ENCODE peak calls at places on chromosome 17, in five cellular contexts. R is GM23338, Y is HL-60, I is SK-N-SH, J is K562. M is an unnamed sample.

GRCh38 chr17:47204722-47205418 is 4.3 kb upstream of the MYL4 start:
- DNase-seq in J (peak), R (no peak), Y (no peak), I (no peak), M (no peak)

GRCh38 chr17:82839617-82840292 is at the start of gene ZNF750:
- DNase-seq in I (no peak), J (no peak), R (peak), Y (no peak), M (no peak)

GRCh38 chr17:19935169-19935568 is 42.5 kb downstream of the AKAP10 start:
- DNase-seq in Y (no peak), J (no peak), I (no peak), R (no peak), M (no peak)

GRCh38 chr17:39737761-39738567 is at the start of gene GRB7:
- DNase-seq in J (peak), I (peak), Y (no peak), R (peak), M (peak)

GRCh38 chr17:69046130-69046807 is 14.5 kb downstream of the ABCA9 start:
- DNase-seq in I (no peak), R (peak), Y (no peak), J (peak), M (no peak)

GRCh38 chr17:47999612-48000011 is 28.7 kb downstream of the CDK5RAP3 start:
- DNase-seq in I (no peak), Y (no peak), J (no peak), R (no peak), M (no peak)

GRCh38 chr17:36468903-36469635 is 17.4 kb upstream of the ZNHIT3 start:
- DNase-seq in I (no peak), Y (no peak), J (no peak), R (no peak), M (no peak)

GRCh38 chr17:55086635-55087058 is 118.1 kb downstream of the STXBP4 start:
- DNase-seq in J (peak), I (no peak), Y (peak), R (no peak), M (peak)

GRCh38 chr17:74115586-74115985 is 87.9 kb upstream of the RPL38 start:
- DNase-seq in I (no peak), R (no peak), J (no peak), Y (no peak), M (no peak)

GRCh38 chr17:44076716-44077594 is 6.4 kb downstream of the G6PC3 start:
- DNase-seq in Y (no peak), R (no peak), J (no peak), I (no peak), M (no peak)

GRCh38 chr17:39738568-39738901 is 797 bp downstream of the GRB7 start:
- DNase-seq in J (peak), Y (no peak), I (no peak), R (peak), M (no peak)

GRCh38 chr17:74795327-74796020 is 19.3 kb upstream of the NAT9 start:
- DNase-seq in I (no peak), J (no peak), Y (no peak), R (no peak), M (no peak)

GRCh38 chr17:60628252-60628889 is 28.4 kb downstream of the PPM1D start:
- DNase-seq in I (no peak), Y (no peak), J (no peak), R (no peak), M (no peak)

GRCh38 chr17:42325026-42325425 is 36.7 kb downstream of the STAT5A start:
- DNase-seq in J (no peak), Y (no peak), I (no peak), R (no peak), M (peak)

GRCh38 chr17:69879576-69879975 is 195.4 kb upstream of the KCNJ16 start:
- DNase-seq in Y (no peak), I (no peak), J (no peak), R (no peak), M (no peak)

GRCh38 chr17:9842057-9842758 is 16.5 kb downstream of the GLP2R start:
- DNase-seq in I (no peak), R (no peak), Y (no peak), J (no peak), M (no peak)

GRCh38 chr17:9839433-9839832 is 13.7 kb downstream of the GLP2R start:
- DNase-seq in Y (no peak), J (no peak), R (peak), I (no peak), M (no peak)

GRCh38 chr17:9843152-9844010 is 17.7 kb downstream of the GLP2R start:
- DNase-seq in I (no peak), Y (no peak), J (no peak), R (no peak), M (no peak)

GRCh38 chr17:9833922-9834321 is 8.2 kb downstream of the GLP2R start:
- DNase-seq in Y (no peak), J (no peak), R (no peak), I (no peak), M (no peak)

GRCh38 chr17:9837551-9838471 is 12.1 kb downstream of the GLP2R start:
- DNase-seq in I (no peak), R (peak), Y (no peak), J (no peak), M (no peak)
- TF ChIP-seq REST in I (no peak), R (no peak), Y (no peak), J (no peak), M (no peak)

DNA sequence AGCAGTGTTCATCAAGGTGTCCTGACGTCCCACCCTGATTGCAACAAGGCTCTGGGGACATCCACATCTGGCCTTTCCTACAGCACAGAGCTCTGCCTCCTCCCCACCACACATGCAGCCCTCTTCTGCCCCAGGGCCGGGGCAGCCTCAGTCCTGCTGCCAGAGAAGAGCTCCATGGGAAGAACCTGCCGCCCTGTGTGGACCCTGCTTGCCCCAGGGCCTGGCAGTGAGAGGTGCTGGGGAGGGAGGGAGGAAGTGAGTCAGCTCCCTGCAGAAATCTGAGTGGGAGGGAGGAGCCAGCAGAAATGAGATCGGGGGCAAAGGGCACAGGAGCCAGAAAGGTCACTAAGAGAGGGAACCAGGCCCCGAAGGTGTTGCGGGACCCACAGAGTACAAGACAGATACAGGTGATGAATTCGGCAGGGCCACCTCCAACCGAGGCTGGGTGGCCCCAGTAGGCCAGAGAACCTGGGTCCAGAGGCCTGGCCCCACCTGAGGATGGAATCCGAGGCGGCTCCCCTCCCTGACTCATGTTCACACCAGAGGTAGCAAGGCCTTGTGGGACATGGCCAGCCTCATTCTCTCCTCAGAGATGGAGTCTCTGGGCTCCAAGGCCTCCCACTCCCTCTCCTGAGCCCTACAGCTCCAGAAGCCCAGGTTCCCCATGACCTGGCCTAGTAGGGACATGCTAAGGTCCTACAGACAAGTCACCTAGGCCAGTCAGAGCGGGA is 24.8 kb downstream of the MYO18A start:
- DNase-seq in R (no peak), I (peak), J (peak), Y (no peak), M (peak)
- TF ChIP-seq POLR2AphosphoS5 in R (no peak), I (no peak), J (no peak), Y (no peak), M (peak)

DNA sequence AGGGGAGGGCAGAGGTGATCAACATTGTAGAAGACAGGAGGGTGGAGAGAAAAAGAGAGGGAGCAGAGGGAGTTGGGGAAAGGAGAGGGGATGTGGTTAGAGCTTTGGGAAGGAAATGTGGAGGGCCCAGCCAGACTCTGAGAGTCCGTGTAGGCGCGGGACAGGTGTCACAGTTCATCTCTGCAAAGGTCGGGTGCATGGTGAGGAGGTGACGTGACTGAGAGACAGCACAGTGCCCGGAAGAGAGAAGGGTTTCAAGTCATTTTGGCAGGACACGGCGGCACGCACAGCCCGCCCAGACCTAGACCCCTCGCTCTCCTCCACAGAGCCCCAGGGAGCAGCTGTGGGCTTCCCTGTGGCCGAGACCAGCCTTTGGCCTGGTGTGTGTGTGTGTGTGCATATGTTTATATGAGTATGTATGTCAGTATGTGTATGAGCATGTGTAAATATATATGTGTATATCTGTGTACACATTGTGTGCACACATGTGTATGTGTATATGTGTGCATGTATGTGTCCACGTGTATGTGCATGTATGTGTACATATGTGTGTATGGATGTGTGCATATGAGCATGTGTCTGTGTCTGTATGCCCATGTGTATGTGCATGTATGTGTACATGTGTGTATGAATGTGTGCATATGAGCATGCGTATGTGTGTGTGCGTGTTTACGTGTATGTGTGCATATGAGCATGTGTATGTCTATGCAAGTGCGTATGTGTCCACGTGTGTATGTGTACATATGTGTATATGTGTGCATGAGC is 104.6 kb downstream of the SEC14L1 start:
- DNase-seq in I (no peak), Y (no peak), R (no peak), J (no peak), M (no peak)
- TF ChIP-seq REST in I (no peak), Y (no peak), R (no peak), J (no peak), M (no peak)

GRCh38 chr17:57401556-57402488 is 145.5 kb downstream of the MSI2 start:
- DNase-seq in Y (no peak), R (peak), J (peak), I (peak), M (no peak)

GRCh38 chr17:57404807-57405485 is 148.6 kb downstream of the MSI2 start:
- DNase-seq in R (no peak), I (no peak), J (no peak), Y (no peak), M (no peak)

GRCh38 chr17:57402691-57403090 is 146.4 kb downstream of the MSI2 start:
- DNase-seq in I (peak), J (no peak), R (no peak), Y (no peak), M (no peak)

GRCh38 chr17:57404073-57404472 is 147.8 kb downstream of the MSI2 start:
- DNase-seq in I (peak), R (no peak), J (peak), Y (no peak), M (peak)

DNA sequence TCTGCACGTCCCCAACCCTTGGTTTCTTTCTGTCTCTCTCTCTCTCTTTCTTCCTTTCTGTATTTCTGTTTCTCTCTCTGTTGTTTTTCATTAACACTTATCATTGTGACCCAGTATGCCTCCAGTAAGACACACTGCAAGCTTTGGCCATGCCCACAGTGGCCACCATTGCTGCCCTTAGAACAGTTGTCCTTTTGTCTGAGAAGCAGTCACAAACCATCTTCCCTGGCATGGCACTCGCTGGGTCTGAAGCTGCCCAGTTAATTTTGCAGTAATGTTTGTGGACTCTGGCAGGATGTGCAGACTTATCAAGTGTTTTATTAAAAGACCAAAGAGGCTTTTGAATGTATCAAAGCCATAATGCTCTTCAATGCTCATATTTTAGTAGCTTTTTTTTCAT is 146.9 kb downstream of the MSI2 start:
- DNase-seq in Y (no peak), J (no peak), R (no peak), I (no peak), M (no peak)
- TF ChIP-seq POLR2AphosphoS5 in Y (no peak), J (no peak), R (no peak), I (no peak), M (no peak)

GRCh38 chr17:17783825-17784598 is 52.8 kb downstream of the SREBF1 start:
- DNase-seq in R (peak), Y (no peak), I (no peak), J (no peak), M (no peak)

GRCh38 chr17:17781591-17782424 is 55.0 kb downstream of the SREBF1 start:
- DNase-seq in J (no peak), R (peak), I (peak), Y (no peak), M (no peak)

GRCh38 chr17:17783121-17783824 is 53.5 kb downstream of the SREBF1 start:
- DNase-seq in R (peak), Y (no peak), I (peak), J (peak), M (no peak)

GRCh38 chr17:17780941-17781590 is 55.7 kb downstream of the SREBF1 start:
- DNase-seq in I (peak), Y (no peak), R (peak), J (no peak), M (no peak)

GRCh38 chr17:17782425-17783120 is 54.2 kb downstream of the SREBF1 start:
- DNase-seq in R (peak), Y (no peak), I (peak), J (peak), M (no peak)
- TF ChIP-seq REST in R (no peak), Y (no peak), I (no peak), J (no peak), M (no peak)

GRCh38 chr17:81261582-81262336 is 22.6 kb downstream of the NDUFAF8 start:
- DNase-seq in J (no peak), R (no peak), Y (no peak), I (no peak), M (no peak)
- TF ChIP-seq POLR2AphosphoS5 in J (no peak), R (no peak), Y (no peak), I (no peak), M (no peak)

GRCh38 chr17:29445844-29446243 is 55.7 kb downstream of the TAOK1 start:
- DNase-seq in I (no peak), J (no peak), R (no peak), Y (no peak), M (no peak)

GRCh38 chr17:29444589-29444988 is 54.4 kb downstream of the TAOK1 start:
- DNase-seq in R (no peak), Y (no peak), I (no peak), J (no peak), M (no peak)

GRCh38 chr17:29451338-29451737 is 61.2 kb downstream of the TAOK1 start:
- DNase-seq in J (no peak), R (no peak), Y (no peak), I (no peak), M (no peak)

DNA sequence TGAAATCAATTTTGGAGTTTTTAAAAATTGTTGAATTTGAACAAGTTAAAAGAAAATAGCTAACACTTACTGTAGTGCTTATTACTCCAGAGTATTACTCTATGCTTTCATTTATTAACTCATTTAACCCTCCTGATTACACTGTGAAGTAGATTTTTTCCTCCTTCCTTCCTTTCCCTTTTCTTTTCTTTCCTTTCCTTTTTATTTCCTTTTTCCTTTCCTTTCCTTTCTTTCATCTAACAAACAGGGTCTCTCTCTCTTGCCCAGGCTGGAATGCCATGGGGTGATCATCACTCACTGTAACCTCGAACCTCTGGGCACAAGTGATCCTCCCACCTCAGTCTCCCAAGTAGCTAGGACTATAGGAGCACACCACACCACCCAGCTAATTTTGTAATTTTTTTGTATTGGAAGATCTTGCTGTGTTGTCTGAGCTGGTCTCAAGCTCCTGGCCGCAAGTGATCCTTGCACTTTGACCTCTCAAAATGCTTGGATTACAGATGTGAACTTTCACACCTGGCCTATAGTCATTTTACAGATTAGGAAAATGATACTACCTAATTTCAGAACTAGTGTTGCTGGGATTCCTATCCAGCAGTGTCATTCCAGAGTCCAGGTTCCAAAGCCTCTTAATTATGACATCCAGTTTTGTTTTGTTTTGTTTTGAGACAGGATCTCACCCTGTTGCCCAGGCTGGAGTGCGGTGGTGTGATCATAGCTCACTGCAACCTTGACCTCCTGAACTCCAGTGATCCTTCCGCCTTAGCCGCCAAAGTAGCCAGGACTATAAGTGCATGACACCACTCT is 59.9 kb downstream of the TAOK1 start:
- DNase-seq in I (no peak), J (no peak), Y (no peak), R (no peak), M (no peak)
- TF ChIP-seq REST in I (no peak), J (no peak), Y (no peak), R (no peak), M (no peak)

M was measured in HCT116.